ENCODE peak calls at places on chromosomes 4 and X, in four cellular contexts. I is lower lobe of right lung, P is OCI-M1, E is ACHN. K is an unnamed sample.

GRCh38 chr4:91840359-91840758 is 463.4 kb upstream of the GRID2 start:
- DNase-seq in E (no peak), I (no peak), P (no peak), K (no peak)

GRCh38 chrX:105981772-105982485 is 56.6 kb downstream of the SERPINA7 start:
- DNase-seq in I (no peak), E (no peak), P (no peak), K (no peak)

GRCh38 chr4:86500527-86500926 is 93.6 kb upstream of the PTPN13 start:
- DNase-seq in P (no peak), E (no peak), I (no peak), K (no peak)

GRCh38 chr4:97984545-97985131 is 158.6 kb downstream of the STPG2 start:
- DNase-seq in E (peak), I (no peak), P (peak), K (peak)

GRCh38 chr4:112296949-112297483 is at the start of gene ALPK1:
- DNase-seq in E (peak), I (no peak), P (peak), K (peak)

GRCh38 chr4:46444318-46444717 is 54.4 kb upstream of the GABRA2 start:
- DNase-seq in E (no peak), P (peak), I (no peak), K (no peak)

GRCh38 chr4:16227462-16227868 is 1.2 kb upstream of the TAPT1 start:
- DNase-seq in E (peak), I (peak), P (peak), K (peak)

GRCh38 chr4:139734875-139735380 is 69.3 kb downstream of the MGST2 start:
- DNase-seq in P (peak), I (peak), E (peak), K (peak)

GRCh38 chr4:45033676-45034410 is 307.5 kb upstream of the GNPDA2 start:
- DNase-seq in I (no peak), E (no peak), P (no peak), K (no peak)

GRCh38 chr4:33911951-33912350 is 2332.4 kb downstream of the ARAP2 start:
- DNase-seq in I (no peak), E (no peak), P (no peak), K (no peak)

GRCh38 chrX:94600077-94600476 is 926.1 kb downstream of the FAM133A start:
- DNase-seq in P (no peak), I (peak), E (no peak), K (no peak)

GRCh38 chr4:184328022-184328736 is 110.5 kb upstream of the ENPP6 start:
- DNase-seq in E (no peak), I (no peak), P (no peak), K (no peak)

GRCh38 chrX:56615282-56615681 is 51.9 kb downstream of the UBQLN2 start:
- DNase-seq in I (no peak), P (no peak), E (no peak), K (no peak)

GRCh38 chrX:103276581-103277002 is at the start of gene TCEAL5:
- DNase-seq in I (no peak), P (no peak), E (no peak), K (no peak)